ENCODE peak calls at places on chromosome 10, in four cellular contexts. D is HepG2, M is K562, N is GM12878. E is an unnamed sample.

GRCh38 chr10:16779375-16779774 is 37.8 kb downstream of the RSU1 start:
- DNase-seq in D (no peak), M (no peak), N (no peak), E (no peak)

GRCh38 chr10:101137271-101137670 is 6.2 kb downstream of the TLX1 start:
- DNase-seq in N (no peak), M (no peak), D (no peak), E (no peak)

GRCh38 chr10:72058989-72059842 is 29.1 kb downstream of the SPOCK2 start:
- DNase-seq in D (no peak), N (no peak), M (peak; percentile 41), E (no peak)

GRCh38 chr10:72106896-72107295 is 18.5 kb upstream of the SPOCK2 start:
- DNase-seq in M (no peak), D (no peak), N (no peak), E (no peak)

GRCh38 chr10:110206988-110207804 is at the start of gene MXI1:
- DNase-seq in D (peak; percentile 44), M (peak; percentile 84), N (no peak), E (peak; percentile 85)

GRCh38 chr10:67607472-67607871 is 88.5 kb downstream of the CTNNA3 start:
- DNase-seq in D (no peak), N (no peak), M (no peak), E (no peak)

GRCh38 chr10:26269754-26270153 is 53.2 kb downstream of the GAD2 start:
- DNase-seq in N (no peak), M (peak; percentile 29), D (peak; percentile 38), E (peak; percentile 33)

GRCh38 chr10:119383174-119383856 is 159.2 kb downstream of the RGS10 start:
- DNase-seq in D (no peak), M (no peak), N (no peak), E (no peak)

GRCh38 chr10:5447071-5447470 is 34.7 kb downstream of the NET1 start:
- DNase-seq in D (no peak), M (no peak), N (no peak), E (no peak)

DNA sequence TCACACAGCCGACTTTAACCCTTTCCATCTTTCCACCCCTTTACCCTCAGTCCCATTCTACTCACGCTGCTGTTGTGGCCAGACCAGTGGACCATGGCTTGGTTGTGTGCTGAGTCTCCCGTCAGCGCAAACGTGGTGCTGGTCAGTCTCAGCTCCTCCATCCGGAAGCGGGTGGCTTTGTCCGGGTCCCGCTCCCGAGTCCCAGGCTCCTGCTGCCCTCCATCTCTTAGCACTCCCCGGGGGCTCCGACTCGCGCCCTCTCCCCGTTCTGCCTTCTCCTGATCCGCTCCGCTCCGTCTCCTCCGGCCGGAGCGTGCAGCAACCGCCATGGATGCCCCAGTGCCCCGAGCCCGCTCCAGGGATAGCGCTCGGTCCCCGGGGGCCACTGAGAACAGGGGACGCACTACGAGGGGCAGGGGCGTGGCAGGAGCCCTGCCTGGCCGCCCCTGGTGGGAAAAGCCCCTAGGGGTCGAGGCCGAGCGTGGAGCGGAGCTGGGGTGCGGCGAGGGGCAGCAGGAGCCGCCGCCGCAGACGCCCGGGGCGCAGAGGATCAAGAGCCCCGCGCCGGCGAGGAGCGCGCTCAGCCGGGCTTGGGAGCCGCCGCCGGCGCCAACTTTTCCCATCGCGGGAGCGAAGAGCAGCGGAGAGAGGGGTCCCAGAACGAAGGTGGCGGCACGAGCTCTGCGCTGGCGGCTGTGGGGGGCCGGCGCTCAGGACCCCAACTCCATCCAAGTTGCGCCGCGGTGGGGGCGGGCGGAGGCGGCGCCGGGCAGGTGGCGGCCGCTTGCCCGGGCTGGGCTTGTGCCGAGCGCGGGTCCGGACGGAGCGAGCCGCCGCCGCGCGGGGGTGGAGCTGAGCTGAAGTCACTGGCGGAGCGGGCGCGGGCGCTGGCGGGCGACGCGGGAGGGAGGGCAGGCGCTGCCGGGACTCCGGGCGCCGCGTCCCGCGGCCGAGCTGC is at the start of gene SORCS1:
- DNase-seq in M (peak; percentile 4), N (no peak), D (no peak), E (peak; percentile 88)
- TF ChIP-seq MXI1 in M (no peak), N (no peak), D (no peak), E (no peak)

DNA sequence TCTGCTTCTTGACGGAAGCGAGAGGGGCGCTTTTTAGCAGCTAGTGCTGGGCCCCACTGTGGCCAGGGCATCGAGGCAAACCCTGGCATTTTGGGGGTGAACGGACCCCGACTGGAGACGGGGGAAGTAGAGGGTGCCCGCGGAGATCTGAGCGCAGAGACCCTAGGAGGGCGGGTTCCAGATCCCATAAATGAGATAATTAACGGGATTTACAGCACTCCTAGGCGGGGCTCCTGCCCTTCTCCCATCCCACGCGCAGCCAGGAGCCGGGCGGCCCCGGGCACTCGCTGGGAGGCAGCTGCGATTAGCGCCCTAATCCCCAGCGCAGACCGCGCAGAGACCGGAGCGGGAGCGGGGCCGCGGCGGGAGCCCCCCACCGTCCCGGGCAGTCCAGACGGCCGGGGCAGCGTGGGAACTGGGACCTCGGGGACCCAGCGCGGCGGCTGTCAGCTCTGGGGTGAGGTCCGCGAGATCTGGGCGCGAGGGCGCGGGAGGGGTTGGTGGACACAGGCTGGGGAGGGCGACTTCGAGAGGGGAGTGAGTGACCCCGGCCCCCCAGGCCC is 735 bp downstream of the JCAD start:
- DNase-seq in N (no peak), D (no peak), M (no peak), E (peak; percentile 74)
- TF ChIP-seq JUND in N (no peak), D (no peak), M (no peak), E (no peak)

GRCh38 chr10:69439813-69440506 is 11.3 kb upstream of the TSPAN15 start:
- DNase-seq in M (peak; percentile 31), N (no peak), D (peak; percentile 52), E (no peak)

GRCh38 chr10:69438531-69439349 is 12.5 kb upstream of the TSPAN15 start:
- DNase-seq in N (no peak), D (no peak), M (no peak), E (peak; percentile 42)

GRCh38 chr10:69437321-69438259 is 13.7 kb upstream of the TSPAN15 start:
- DNase-seq in N (no peak), M (no peak), D (no peak), E (no peak)

GRCh38 chr10:69435966-69436520 is 15.2 kb upstream of the TSPAN15 start:
- DNase-seq in M (no peak), D (no peak), N (no peak), E (no peak)

GRCh38 chr10:69439350-69439739 is 11.9 kb upstream of the TSPAN15 start:
- DNase-seq in N (no peak), M (no peak), D (no peak), E (no peak)
- TF ChIP-seq FOXM1 in N (no peak), M (no peak), D (no peak), E (no peak)

DNA sequence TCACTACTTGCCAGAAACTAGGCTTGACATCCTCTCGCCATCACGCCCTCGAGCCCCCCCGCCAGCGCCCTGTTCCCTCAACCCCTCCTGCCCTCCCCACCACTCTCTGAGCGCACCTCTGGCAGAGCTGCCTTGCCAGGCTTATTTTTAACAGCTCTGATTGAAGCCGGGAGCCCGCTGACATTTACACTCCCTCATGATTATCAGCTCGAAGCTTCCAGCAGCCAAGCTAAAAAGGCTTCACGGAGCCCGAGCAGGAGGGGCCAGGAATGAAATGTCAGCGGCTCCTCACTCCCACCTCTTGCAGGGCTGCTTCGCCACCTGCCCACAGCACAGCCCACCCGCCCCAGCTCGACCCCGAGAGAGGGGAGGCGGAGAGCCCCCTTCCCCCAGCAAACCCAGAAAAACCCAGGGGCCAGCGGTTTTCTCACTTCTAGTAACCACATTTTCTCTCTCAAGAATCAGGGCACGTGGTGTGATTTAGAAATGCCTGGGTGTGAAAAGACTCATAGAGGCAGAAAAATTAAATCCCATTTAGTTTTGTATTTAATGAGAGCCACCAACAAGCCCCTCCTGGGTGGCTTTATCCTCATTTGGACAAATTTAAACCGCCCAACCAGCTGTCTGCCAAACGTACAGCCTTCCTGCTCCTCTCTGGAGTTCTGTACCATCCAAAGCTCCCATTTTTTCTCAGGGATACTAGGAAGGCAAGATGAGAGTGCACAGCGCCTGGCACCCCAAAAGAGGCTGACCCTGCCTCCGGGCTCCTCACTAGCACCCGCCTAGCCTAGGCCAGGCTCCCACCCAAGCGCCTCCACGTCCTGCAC is 89.2 kb downstream of the SLIT1 start:
- DNase-seq in D (no peak), M (no peak), N (no peak), E (peak; percentile 73)
- TF ChIP-seq MXI1 in D (no peak), M (no peak), N (no peak), E (no peak)

GRCh38 chr10:60719721-60720120 is 58.6 kb upstream of the CDK1 start:
- DNase-seq in D (no peak), N (no peak), M (no peak), E (no peak)

GRCh38 chr10:60718891-60719290 is 59.4 kb upstream of the CDK1 start:
- DNase-seq in N (no peak), D (no peak), M (no peak), E (no peak)

GRCh38 chr10:60722623-60723022 is 55.7 kb upstream of the CDK1 start:
- DNase-seq in N (no peak), D (no peak), M (no peak), E (no peak)

GRCh38 chr10:60714242-60714641 is 64.0 kb upstream of the CDK1 start:
- DNase-seq in D (no peak), N (no peak), M (no peak), E (no peak)

GRCh38 chr10:60717852-60718251 is 60.4 kb upstream of the CDK1 start:
- DNase-seq in D (no peak), N (no peak), M (peak; percentile 3), E (no peak)
- TF ChIP-seq JUND in D (no peak), N (no peak), M (no peak), E (no peak)

DNA sequence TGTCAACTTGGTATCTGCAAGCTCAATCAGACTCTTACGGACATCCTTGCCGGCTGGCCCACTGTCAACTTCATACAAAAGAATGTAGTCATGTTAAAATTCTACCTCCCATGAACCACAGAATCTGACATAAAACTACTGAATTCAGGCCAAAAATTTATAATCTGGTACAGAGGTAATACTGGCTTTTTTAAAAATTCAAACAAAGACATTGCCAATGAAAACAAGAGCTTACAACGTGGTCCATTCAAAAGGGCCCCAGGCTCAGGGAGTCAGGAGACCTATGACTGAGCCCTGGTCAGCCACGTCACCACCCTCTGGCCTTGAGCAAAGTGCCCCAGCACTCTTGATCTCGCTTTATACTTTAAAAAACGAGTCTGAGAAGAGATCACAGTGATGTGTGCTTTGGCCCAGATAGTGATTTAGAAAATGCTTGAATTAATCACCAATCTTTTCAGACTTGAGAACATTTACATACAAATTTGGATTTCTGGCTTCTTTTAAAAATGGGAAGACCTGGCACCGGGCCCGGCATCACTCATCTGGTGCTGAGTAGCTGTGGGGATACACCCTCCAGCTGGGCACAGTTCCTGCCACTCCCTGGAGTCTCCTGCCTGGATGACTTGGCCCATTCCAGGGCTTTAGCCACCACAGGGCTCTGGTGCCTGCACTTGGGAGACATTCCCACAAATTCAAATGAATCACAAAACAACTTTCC is 94.1 kb downstream of the PIP4K2A start:
- DNase-seq in M (peak; percentile 43), D (no peak), N (no peak), E (peak; percentile 44)
- TF ChIP-seq FOXM1 in M (no peak), D (no peak), N (no peak), E (peak; percentile 91)